ENCODE peak calls at places on chromosomes 11 and 22, in ten cellular contexts. N, K, E, U, W, H, I, Y, C and Z are unnamed samples.

GRCh38 chr11:114354076-114354475 is 46.2 kb downstream of the C11orf71 start:
- DNase-seq in N (no peak), K (no peak), E (no peak), U (peak; percentile 93), W (no peak), H (no peak), I (peak; percentile 81), Y (no peak), C (peak; percentile 96), Z (no peak)

GRCh38 chr11:34809191-34810106 is 106.7 kb downstream of the APIP start:
- DNase-seq in N (no peak), K (no peak), E (no peak), U (peak; percentile 67), W (no peak), H (no peak), I (no peak), Y (no peak), C (peak; percentile 88), Z (peak; percentile 55)

GRCh38 chr11:65870706-65871681 is 1.6 kb downstream of the EFEMP2 start:
- DNase-seq in N (peak; percentile 28), K (no peak), E (no peak), U (no peak), W (no peak), H (no peak), I (no peak), Y (no peak), C (no peak), Z (peak; percentile 9)

GRCh38 chr11:17548444-17548843 is 1.4 kb downstream of the OTOG start:
- DNase-seq in N (no peak), K (no peak), E (no peak), U (no peak), W (no peak), H (no peak), I (no peak), Y (no peak), C (no peak), Z (peak; percentile 35)

GRCh38 chr11:108511851-108512474 is 13.8 kb upstream of the POGLUT3 start:
- DNase-seq in N (no peak), K (no peak), E (no peak), U (peak; percentile 98), W (no peak), H (no peak), I (peak; percentile 90), Y (no peak), C (peak; percentile 26), Z (no peak)

GRCh38 chr11:75072582-75072981 is 24.1 kb downstream of the OR2AT4 start:
- DNase-seq in N (no peak), K (no peak), E (no peak), U (peak; percentile 56), W (no peak), H (no peak), I (no peak), Y (no peak), C (no peak), Z (no peak)

GRCh38 chr22:42116848-42117424 is 13.7 kb downstream of the CYP2D6 start:
- DNase-seq in N (no peak), K (no peak), E (peak; percentile 40), U (peak; percentile 13), W (no peak), H (no peak), I (no peak), Y (no peak), C (no peak), Z (no peak)

GRCh38 chr11:61141601-61142028 is 19.6 kb downstream of the VPS37C start:
- DNase-seq in N (peak; percentile 92), K (peak; percentile 77), E (peak; percentile 93), U (peak; percentile 22), W (no peak), H (no peak), I (no peak), Y (no peak), C (no peak), Z (peak; percentile 99)

GRCh38 chr11:65501530-65502273 is 2.9 kb downstream of the MALAT1 start:
- DNase-seq in N (no peak), K (peak; percentile 37), E (no peak), U (peak; percentile 61), W (no peak), H (no peak), I (peak; percentile 32), Y (no peak), C (no peak), Z (peak; percentile 83)

GRCh38 chr11:73177380-73178091 is 35.4 kb upstream of the FCHSD2 start:
- DNase-seq in N (no peak), K (no peak), E (no peak), U (no peak), W (no peak), H (no peak), I (no peak), Y (no peak), C (peak; percentile 46), Z (no peak)

GRCh38 chr11:107493117-107493516 is 35.5 kb upstream of the CWF19L2 start:
- DNase-seq in N (no peak), K (no peak), E (no peak), U (peak; percentile 82), W (no peak), H (no peak), I (no peak), Y (no peak), C (peak; percentile 97), Z (no peak)